ENCODE peak calls at places on chromosomes 13 and 19, in six cellular contexts. One of them, this sample, is unnamed.
A peak's percentile ranks its signal among the peaks of the same experiment; 100 is the strongest.

GRCh38 chr13:22135446-22135845 is 464.6 kb downstream of the FGF9 start:
- DNase-seq in GM13977: no peak
- DNase-seq in DND-41: no peak
- DNase-seq in kidney epithelial cell: no peak
- DNase-seq in colonic mucosa: no peak
- DNase-seq in cardiac muscle cell: no peak
- DNase-seq in this sample: no peak

GRCh38 chr13:114067381-114067885 is 65.0 kb downstream of the RASA3 start:
- DNase-seq in DND-41: no peak
- DNase-seq in colonic mucosa: no peak
- DNase-seq in cardiac muscle cell: peak; percentile 45
- DNase-seq in GM13977: peak; percentile 76
- DNase-seq in kidney epithelial cell: no peak
- DNase-seq in this sample: peak; percentile 65

GRCh38 chr19:34722353-34722752 is 11.7 kb upstream of the ZNF181 start:
- DNase-seq in DND-41: no peak
- DNase-seq in kidney epithelial cell: no peak
- DNase-seq in cardiac muscle cell: no peak
- DNase-seq in colonic mucosa: no peak
- DNase-seq in GM13977: no peak
- DNase-seq in this sample: no peak

GRCh38 chr19:13082192-13083007 is 20.3 kb downstream of the LYL1 start:
- DNase-seq in DND-41: no peak
- DNase-seq in cardiac muscle cell: peak; percentile 41
- DNase-seq in colonic mucosa: no peak
- DNase-seq in GM13977: no peak
- DNase-seq in kidney epithelial cell: no peak
- DNase-seq in this sample: no peak

GRCh38 chr13:75151081-75151643 is 330.8 kb downstream of the TBC1D4 start:
- DNase-seq in colonic mucosa: no peak
- DNase-seq in kidney epithelial cell: peak; percentile 9
- DNase-seq in GM13977: no peak
- DNase-seq in cardiac muscle cell: peak; percentile 55
- DNase-seq in DND-41: no peak
- DNase-seq in this sample: no peak

GRCh38 chr19:4389511-4390016 is 10.8 kb downstream of the SH3GL1 start:
- DNase-seq in DND-41: no peak
- DNase-seq in colonic mucosa: no peak
- DNase-seq in cardiac muscle cell: no peak
- DNase-seq in GM13977: no peak
- DNase-seq in kidney epithelial cell: no peak
- DNase-seq in this sample: no peak

GRCh38 chr19:54017266-54017665 is 25.8 kb downstream of the CACNG6 start:
- DNase-seq in GM13977: no peak
- DNase-seq in colonic mucosa: no peak
- DNase-seq in DND-41: no peak
- DNase-seq in cardiac muscle cell: peak; percentile 94
- DNase-seq in kidney epithelial cell: no peak
- DNase-seq in this sample: no peak

GRCh38 chr19:49061000-49061399 is 3.5 kb upstream of the CGB7 start:
- DNase-seq in GM13977: no peak
- DNase-seq in kidney epithelial cell: no peak
- DNase-seq in colonic mucosa: no peak
- DNase-seq in DND-41: no peak
- DNase-seq in cardiac muscle cell: no peak
- DNase-seq in this sample: no peak

GRCh38 chr13:99468971-99469545 is 32.2 kb upstream of the TM9SF2 start:
- DNase-seq in kidney epithelial cell: no peak
- DNase-seq in GM13977: no peak
- DNase-seq in DND-41: no peak
- DNase-seq in cardiac muscle cell: peak; percentile 14
- DNase-seq in colonic mucosa: no peak
- DNase-seq in this sample: no peak

GRCh38 chr19:17830567-17831418 is 9.5 kb upstream of the INSL3 start:
- DNase-seq in kidney epithelial cell: peak; percentile 53
- DNase-seq in cardiac muscle cell: peak; percentile 67
- DNase-seq in GM13977: peak; percentile 82
- DNase-seq in DND-41: peak; percentile 52
- DNase-seq in colonic mucosa: peak; percentile 92
- DNase-seq in this sample: peak; percentile 76

GRCh38 chr19:47190167-47190727 is 40.8 kb downstream of the BBC3 start:
- DNase-seq in DND-41: no peak
- DNase-seq in kidney epithelial cell: peak; percentile 67
- DNase-seq in colonic mucosa: peak; percentile 76
- DNase-seq in GM13977: no peak
- DNase-seq in cardiac muscle cell: peak; percentile 89
- DNase-seq in this sample: peak; percentile 88

GRCh38 chr13:45548281-45548680 is 67.3 kb downstream of the ERICH6B start:
- DNase-seq in DND-41: peak; percentile 8
- DNase-seq in kidney epithelial cell: no peak
- DNase-seq in colonic mucosa: no peak
- DNase-seq in GM13977: no peak
- DNase-seq in cardiac muscle cell: no peak
- DNase-seq in this sample: no peak

GRCh38 chr19:1047696-1048147 is 7.8 kb downstream of the ABCA7 start:
- DNase-seq in GM13977: no peak
- DNase-seq in cardiac muscle cell: no peak
- DNase-seq in colonic mucosa: peak; percentile 42
- DNase-seq in kidney epithelial cell: no peak
- DNase-seq in DND-41: no peak
- DNase-seq in this sample: no peak

GRCh38 chr13:30743319-30744055 is 8.1 kb downstream of the ALOX5AP start:
- DNase-seq in cardiac muscle cell: peak; percentile 98
- DNase-seq in GM13977: no peak
- DNase-seq in kidney epithelial cell: peak; percentile 99
- DNase-seq in DND-41: no peak
- DNase-seq in colonic mucosa: peak; percentile 35
- DNase-seq in this sample: peak; percentile 22

GRCh38 chr19:29467824-29468401 is 57.9 kb upstream of the VSTM2B start:
- DNase-seq in cardiac muscle cell: peak; percentile 11
- DNase-seq in DND-41: peak; percentile 27
- DNase-seq in kidney epithelial cell: peak; percentile 5
- DNase-seq in colonic mucosa: no peak
- DNase-seq in GM13977: peak; percentile 49
- DNase-seq in this sample: peak; percentile 56

GRCh38 chr19:31530781-31531180 is 181.5 kb upstream of the TSHZ3 start:
- DNase-seq in DND-41: no peak
- DNase-seq in colonic mucosa: no peak
- DNase-seq in cardiac muscle cell: no peak
- DNase-seq in kidney epithelial cell: no peak
- DNase-seq in GM13977: no peak
- DNase-seq in this sample: no peak

GRCh38 chr19:51090471-51090870 is 7.8 kb upstream of the KLK14 start:
- DNase-seq in colonic mucosa: no peak
- DNase-seq in kidney epithelial cell: no peak
- DNase-seq in cardiac muscle cell: no peak
- DNase-seq in DND-41: no peak
- DNase-seq in GM13977: no peak
- DNase-seq in this sample: no peak

GRCh38 chr13:114319441-114319871 is 5.2 kb downstream of the CHAMP1 start:
- DNase-seq in cardiac muscle cell: peak; percentile 58
- DNase-seq in GM13977: no peak
- DNase-seq in kidney epithelial cell: no peak
- DNase-seq in colonic mucosa: no peak
- DNase-seq in DND-41: no peak
- DNase-seq in this sample: no peak

GRCh38 chr13:73248154-73248553 is 189.3 kb downstream of the KLF5 start:
- DNase-seq in kidney epithelial cell: no peak
- DNase-seq in cardiac muscle cell: no peak
- DNase-seq in colonic mucosa: no peak
- DNase-seq in GM13977: no peak
- DNase-seq in DND-41: no peak
- DNase-seq in this sample: no peak

GRCh38 chr13:44305845-44306244 is 67.8 kb upstream of the SERP2 start:
- DNase-seq in DND-41: peak; percentile 16
- DNase-seq in colonic mucosa: no peak
- DNase-seq in kidney epithelial cell: no peak
- DNase-seq in GM13977: no peak
- DNase-seq in cardiac muscle cell: no peak
- DNase-seq in this sample: no peak

GRCh38 chr13:30376426-30377311 is 45.6 kb upstream of the UBE2L5 start:
- DNase-seq in kidney epithelial cell: no peak
- DNase-seq in colonic mucosa: peak; percentile 69
- DNase-seq in DND-41: peak; percentile 86
- DNase-seq in GM13977: peak; percentile 68
- DNase-seq in cardiac muscle cell: no peak
- DNase-seq in this sample: peak; percentile 83

GRCh38 chr13:75901509-75901908 is 265.4 kb downstream of the LMO7 start:
- DNase-seq in colonic mucosa: no peak
- DNase-seq in GM13977: no peak
- DNase-seq in DND-41: no peak
- DNase-seq in cardiac muscle cell: no peak
- DNase-seq in kidney epithelial cell: no peak
- DNase-seq in this sample: no peak

GRCh38 chr19:13262450-13262849 is 112.2 kb downstream of the IER2 start:
- DNase-seq in GM13977: peak; percentile 78
- DNase-seq in colonic mucosa: no peak
- DNase-seq in cardiac muscle cell: peak; percentile 69
- DNase-seq in kidney epithelial cell: peak; percentile 10
- DNase-seq in DND-41: no peak
- DNase-seq in this sample: no peak

GRCh38 chr13:98358933-98359332 is 181.9 kb upstream of the RNF113B start:
- DNase-seq in colonic mucosa: no peak
- DNase-seq in GM13977: no peak
- DNase-seq in DND-41: no peak
- DNase-seq in kidney epithelial cell: no peak
- DNase-seq in cardiac muscle cell: no peak
- DNase-seq in this sample: no peak

GRCh38 chr19:16038196-16038695 is 38.0 kb upstream of the TPM4 start:
- DNase-seq in GM13977: no peak
- DNase-seq in DND-41: no peak
- DNase-seq in kidney epithelial cell: no peak
- DNase-seq in cardiac muscle cell: no peak
- DNase-seq in colonic mucosa: no peak
- DNase-seq in this sample: no peak

GRCh38 chr13:102948006-102948405 is 102.2 kb downstream of the ERCC5 start:
- DNase-seq in cardiac muscle cell: peak; percentile 10
- DNase-seq in colonic mucosa: no peak
- DNase-seq in DND-41: no peak
- DNase-seq in GM13977: no peak
- DNase-seq in kidney epithelial cell: no peak
- DNase-seq in this sample: no peak

GRCh38 chr13:110044521-110045200 is 258.3 kb upstream of the IRS2 start:
- DNase-seq in colonic mucosa: no peak
- DNase-seq in GM13977: no peak
- DNase-seq in kidney epithelial cell: no peak
- DNase-seq in DND-41: no peak
- DNase-seq in cardiac muscle cell: peak; percentile 47
- DNase-seq in this sample: no peak

GRCh38 chr19:2717638-2718541 is 3.3 kb downstream of the DIRAS1 start:
- DNase-seq in colonic mucosa: no peak
- DNase-seq in DND-41: no peak
- DNase-seq in kidney epithelial cell: no peak
- DNase-seq in cardiac muscle cell: no peak
- DNase-seq in GM13977: no peak
- DNase-seq in this sample: no peak

GRCh38 chr19:2719232-2719735 is 1.9 kb downstream of the DIRAS1 start:
- DNase-seq in kidney epithelial cell: no peak
- DNase-seq in colonic mucosa: no peak
- DNase-seq in GM13977: no peak
- DNase-seq in DND-41: no peak
- DNase-seq in cardiac muscle cell: no peak
- DNase-seq in this sample: no peak

GRCh38 chr19:2721570-2722540 is 683 bp upstream of the DIRAS1 start:
- DNase-seq in kidney epithelial cell: no peak
- DNase-seq in GM13977: no peak
- DNase-seq in cardiac muscle cell: no peak
- DNase-seq in colonic mucosa: no peak
- DNase-seq in DND-41: no peak
- DNase-seq in this sample: no peak

GRCh38 chr19:2720777-2721569 is at the start of gene DIRAS1:
- DNase-seq in DND-41: no peak
- DNase-seq in GM13977: no peak
- DNase-seq in colonic mucosa: no peak
- DNase-seq in cardiac muscle cell: no peak
- DNase-seq in kidney epithelial cell: no peak
- DNase-seq in this sample: no peak

GRCh38 chr19:2719910-2720776 is 1.0 kb downstream of the DIRAS1 start:
- DNase-seq in DND-41: no peak
- DNase-seq in GM13977: peak; percentile 45
- DNase-seq in cardiac muscle cell: peak; percentile 17
- DNase-seq in kidney epithelial cell: no peak
- DNase-seq in colonic mucosa: no peak
- DNase-seq in this sample: no peak
- TF ChIP-seq CTCF in DND-41: no peak
- TF ChIP-seq CTCF in GM13977: no peak
- TF ChIP-seq CTCF in cardiac muscle cell: no peak
- TF ChIP-seq CTCF in kidney epithelial cell: no peak
- TF ChIP-seq CTCF in colonic mucosa: no peak
- TF ChIP-seq CTCF in this sample: no peak

GRCh38 chr19:44156475-44156874 is 8.4 kb upstream of the ZNF226 start:
- DNase-seq in kidney epithelial cell: no peak
- DNase-seq in cardiac muscle cell: no peak
- DNase-seq in DND-41: no peak
- DNase-seq in GM13977: no peak
- DNase-seq in colonic mucosa: no peak
- DNase-seq in this sample: no peak
- TF ChIP-seq CTCF in kidney epithelial cell: no peak
- TF ChIP-seq CTCF in cardiac muscle cell: no peak
- TF ChIP-seq CTCF in DND-41: no peak
- TF ChIP-seq CTCF in GM13977: no peak
- TF ChIP-seq CTCF in colonic mucosa: no peak
- TF ChIP-seq CTCF in this sample: no peak

GRCh38 chr13:80962855-80963254 is 621.9 kb upstream of the SPRY2 start:
- DNase-seq in kidney epithelial cell: no peak
- DNase-seq in cardiac muscle cell: peak; percentile 61
- DNase-seq in DND-41: no peak
- DNase-seq in colonic mucosa: no peak
- DNase-seq in GM13977: no peak
- DNase-seq in this sample: no peak
- TF ChIP-seq CTCF in kidney epithelial cell: no peak
- TF ChIP-seq CTCF in cardiac muscle cell: peak; percentile 34
- TF ChIP-seq CTCF in DND-41: no peak
- TF ChIP-seq CTCF in colonic mucosa: no peak
- TF ChIP-seq CTCF in GM13977: no peak
- TF ChIP-seq CTCF in this sample: no peak

GRCh38 chr13:31793246-31793645 is 53.9 kb downstream of the RXFP2 start:
- DNase-seq in DND-41: no peak
- DNase-seq in kidney epithelial cell: no peak
- DNase-seq in colonic mucosa: no peak
- DNase-seq in cardiac muscle cell: no peak
- DNase-seq in GM13977: no peak
- DNase-seq in this sample: no peak

GRCh38 chr13:31794452-31794851 is 55.1 kb downstream of the RXFP2 start:
- DNase-seq in cardiac muscle cell: peak; percentile 67
- DNase-seq in kidney epithelial cell: no peak
- DNase-seq in colonic mucosa: no peak
- DNase-seq in GM13977: no peak
- DNase-seq in DND-41: no peak
- DNase-seq in this sample: no peak

GRCh38 chr13:31801088-31801487 is 61.8 kb downstream of the RXFP2 start:
- DNase-seq in colonic mucosa: no peak
- DNase-seq in kidney epithelial cell: no peak
- DNase-seq in DND-41: no peak
- DNase-seq in GM13977: no peak
- DNase-seq in cardiac muscle cell: no peak
- DNase-seq in this sample: no peak

GRCh38 chr13:31798189-31798588 is 58.9 kb downstream of the RXFP2 start:
- DNase-seq in cardiac muscle cell: no peak
- DNase-seq in GM13977: no peak
- DNase-seq in colonic mucosa: no peak
- DNase-seq in kidney epithelial cell: no peak
- DNase-seq in DND-41: no peak
- DNase-seq in this sample: no peak

GRCh38 chr13:31797154-31797775 is 57.9 kb downstream of the RXFP2 start:
- DNase-seq in cardiac muscle cell: peak; percentile 69
- DNase-seq in kidney epithelial cell: peak; percentile 2
- DNase-seq in GM13977: no peak
- DNase-seq in colonic mucosa: no peak
- DNase-seq in DND-41: no peak
- DNase-seq in this sample: no peak
- TF ChIP-seq CTCF in cardiac muscle cell: peak; percentile 57
- TF ChIP-seq CTCF in kidney epithelial cell: peak; percentile 46
- TF ChIP-seq CTCF in GM13977: no peak
- TF ChIP-seq CTCF in colonic mucosa: no peak
- TF ChIP-seq CTCF in DND-41: peak; percentile 24
- TF ChIP-seq CTCF in this sample: no peak

This sample was measured in activated CD8-positive, alpha-beta T cell treated with anti-CD3 and anti-CD28 coated beads for 36 hours.